ENCODE peak calls at places on chromosomes 5 and 9, in nine cellular contexts. W is fibroblast of lung, C is GM23248, K is adipocyte, P is DND-41, I is kidney, N is endothelial cell of umbilical vein, T is HepG2, E is mesendoderm. L is an unnamed sample.

GRCh38 chr5:122775713-122776084 is 819 bp downstream of the SNX2 start:
- DNase-seq in W (peak), C (no peak), K (no peak), P (no peak), I (no peak), N (peak), T (no peak), E (no peak), L (no peak)

GRCh38 chr5:54997081-54997480 is 11.7 kb upstream of the ESM1 start:
- DNase-seq in W (no peak), C (peak), K (no peak), P (no peak), I (no peak), N (no peak), T (no peak), E (no peak), L (no peak)

GRCh38 chr5:137649228-137649890 is 86.5 kb downstream of the KLHL3 start:
- DNase-seq in W (peak), C (peak), K (peak), P (no peak), I (no peak), N (no peak), T (no peak), E (no peak), L (no peak)

GRCh38 chr5:160555836-160556660 is 134.4 kb downstream of the PTTG1 start:
- DNase-seq in W (peak), C (peak), K (no peak), P (no peak), I (no peak), N (no peak), T (no peak), E (no peak), L (no peak)

GRCh38 chr5:35794688-35795375 is 61.9 kb upstream of the IL7R start:
- DNase-seq in W (no peak), C (no peak), K (no peak), P (no peak), I (no peak), N (no peak), T (no peak), E (no peak), L (no peak)

GRCh38 chr9:114805670-114806551 is at the start of gene TNFSF15:
- DNase-seq in W (peak), C (no peak), K (peak), P (peak), I (peak), N (peak), T (peak), E (peak), L (peak)

GRCh38 chr9:119004618-119004990 is 364.6 kb downstream of the BRINP1 start:
- DNase-seq in W (peak), C (peak), K (peak), P (no peak), I (peak), N (no peak), T (peak), E (no peak), L (peak)

GRCh38 chr9:130768265-130768664 is 66.8 kb upstream of the ABL1 start:
- DNase-seq in W (no peak), C (no peak), K (no peak), P (no peak), I (no peak), N (no peak), T (peak), E (peak), L (peak)

GRCh38 chr5:160463775-160464465 is 42.3 kb downstream of the PTTG1 start:
- DNase-seq in W (peak), C (peak), K (peak), P (no peak), I (no peak), N (peak), T (peak), E (no peak), L (no peak)

GRCh38 chr5:65672787-65673186 is 48.0 kb downstream of the SHLD3 start:
- DNase-seq in W (peak), C (peak), K (peak), P (no peak), I (no peak), N (no peak), T (no peak), E (no peak), L (no peak)

GRCh38 chr9:34606190-34606589 is 5.7 kb downstream of the RPP25L start:
- DNase-seq in W (no peak), C (no peak), K (no peak), P (no peak), I (no peak), N (no peak), T (no peak), E (no peak), L (no peak)

GRCh38 chr5:173304591-173304988 is 23.6 kb downstream of the STC2 start:
- DNase-seq in W (no peak), C (no peak), K (no peak), P (no peak), I (no peak), N (no peak), T (peak), E (no peak), L (no peak)

GRCh38 chr9:128712451-128713410 is 10.4 kb downstream of the PKN3 start:
- DNase-seq in W (no peak), C (no peak), K (no peak), P (no peak), I (peak), N (no peak), T (no peak), E (no peak), L (no peak)

GRCh38 chr9:128715436-128715750 is 8.5 kb downstream of the ZDHHC12 start:
- DNase-seq in W (no peak), C (no peak), K (no peak), P (no peak), I (peak), N (no peak), T (no peak), E (no peak), L (no peak)

GRCh38 chr9:128713411-128713780 is 10.5 kb downstream of the ZDHHC12 start:
- DNase-seq in W (no peak), C (no peak), K (no peak), P (no peak), I (peak), N (no peak), T (no peak), E (no peak), L (no peak)

GRCh38 chr9:128714586-128715435 is 9.1 kb downstream of the ZDHHC12 start:
- DNase-seq in W (no peak), C (no peak), K (no peak), P (no peak), I (peak), N (no peak), T (no peak), E (no peak), L (no peak)

GRCh38 chr9:128713941-128714573 is 9.9 kb downstream of the ZDHHC12 start:
- DNase-seq in W (no peak), C (no peak), K (no peak), P (no peak), I (peak), N (no peak), T (no peak), E (no peak), L (no peak)
- H3K9ac ChIP-seq in W (no peak), C (no peak), K (no peak), P (no peak), I (no peak), N (no peak), T (no peak), E (no peak), L (no peak)

DNA sequence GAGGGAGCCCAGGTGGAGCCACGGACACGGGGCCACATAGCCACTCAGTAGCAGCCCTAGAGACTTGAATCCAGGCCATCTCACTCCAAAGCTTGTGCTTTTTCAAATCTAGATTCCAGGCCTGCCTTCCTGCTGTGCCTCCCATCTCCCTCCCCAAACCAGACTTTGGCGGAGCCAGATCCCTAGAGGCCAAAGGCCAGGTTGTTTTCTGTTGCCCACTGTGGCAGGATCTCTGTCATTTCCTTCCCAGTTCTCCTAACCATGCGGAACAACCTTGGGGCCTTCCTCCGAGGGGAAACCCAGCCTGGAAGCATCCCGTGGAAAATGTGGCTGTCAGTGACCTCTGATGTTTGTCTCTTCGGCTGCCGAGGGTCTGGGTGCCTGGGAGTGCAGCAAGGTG is 16.4 kb upstream of the RPS14 start:
- DNase-seq in W (no peak), C (no peak), K (no peak), P (no peak), I (no peak), N (peak), T (no peak), E (no peak), L (no peak)
- H3K9ac ChIP-seq in W (no peak), C (no peak), K (no peak), P (no peak), I (peak), N (no peak), T (no peak), E (no peak), L (no peak)

DNA sequence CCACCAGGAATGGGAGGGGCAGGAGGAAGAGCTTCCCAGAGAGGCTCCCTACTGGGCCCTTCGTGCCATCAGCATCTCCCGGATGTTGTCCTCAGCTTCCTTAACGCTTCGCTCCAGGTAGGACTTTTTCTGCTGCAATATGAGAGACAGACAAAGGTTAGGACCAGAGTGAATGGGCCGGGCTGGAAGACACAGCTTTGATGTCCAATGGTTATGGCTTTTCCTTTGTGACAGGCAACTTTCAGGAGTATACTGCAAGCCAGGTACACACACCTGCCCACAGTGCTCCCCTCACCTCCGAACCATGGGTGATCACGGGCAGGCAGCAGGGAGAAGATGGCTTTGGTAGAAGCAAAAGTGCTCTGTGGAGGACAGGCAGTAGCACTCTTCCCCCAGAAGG is 57.0 kb downstream of the PFDN1 start:
- DNase-seq in W (no peak), C (no peak), K (no peak), P (no peak), I (no peak), N (no peak), T (no peak), E (no peak), L (no peak)
- H3K9ac ChIP-seq in W (no peak), C (peak), K (no peak), P (no peak), I (no peak), N (peak), T (no peak), E (no peak), L (no peak)

GRCh38 chr9:137281345-137282116 is 4.0 kb downstream of the TOR4A start:
- DNase-seq in W (no peak), C (no peak), K (no peak), P (no peak), I (peak), N (no peak), T (no peak), E (peak), L (no peak)
- H3K9ac ChIP-seq in W (no peak), C (no peak), K (no peak), P (no peak), I (no peak), N (no peak), T (no peak), E (peak), L (no peak)

GRCh38 chr9:70594546-70594945 is 180.1 kb upstream of the KLF9 start:
- DNase-seq in W (peak), C (peak), K (peak), P (no peak), I (no peak), N (no peak), T (no peak), E (no peak), L (no peak)
- H3K9ac ChIP-seq in W (no peak), C (peak), K (no peak), P (no peak), I (no peak), N (no peak), T (no peak), E (no peak), L (no peak)

GRCh38 chr5:142445266-142445665 is 120.4 kb upstream of the SPRY4 start:
- DNase-seq in W (peak), C (peak), K (no peak), P (no peak), I (no peak), N (no peak), T (no peak), E (no peak), L (no peak)
- H3K9ac ChIP-seq in W (no peak), C (no peak), K (peak), P (no peak), I (no peak), N (peak), T (no peak), E (no peak), L (no peak)

DNA sequence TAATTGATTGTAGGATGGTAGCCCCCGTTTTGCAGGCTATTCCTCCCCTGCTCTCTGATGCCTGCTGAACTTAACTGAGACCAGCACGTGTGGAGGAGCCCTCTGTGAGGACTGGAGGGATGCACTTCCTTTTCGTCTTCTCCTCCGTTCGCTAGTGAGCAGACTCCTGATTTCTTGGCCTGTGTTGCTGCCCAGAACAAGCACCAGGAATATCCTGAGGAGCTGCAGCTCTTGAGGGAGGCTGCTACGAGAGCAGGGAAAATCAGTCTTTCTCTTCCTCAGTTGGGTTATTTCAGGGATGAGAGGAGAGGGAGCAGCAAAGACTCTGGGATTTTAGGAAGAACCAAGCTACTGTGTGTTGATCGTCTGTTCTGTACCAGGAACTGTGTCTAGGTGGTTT is 74.7 kb downstream of the ARHGAP26 start:
- DNase-seq in W (no peak), C (no peak), K (no peak), P (no peak), I (no peak), N (no peak), T (no peak), E (no peak), L (no peak)
- H3K9ac ChIP-seq in W (no peak), C (no peak), K (no peak), P (no peak), I (no peak), N (no peak), T (no peak), E (no peak), L (no peak)

DNA sequence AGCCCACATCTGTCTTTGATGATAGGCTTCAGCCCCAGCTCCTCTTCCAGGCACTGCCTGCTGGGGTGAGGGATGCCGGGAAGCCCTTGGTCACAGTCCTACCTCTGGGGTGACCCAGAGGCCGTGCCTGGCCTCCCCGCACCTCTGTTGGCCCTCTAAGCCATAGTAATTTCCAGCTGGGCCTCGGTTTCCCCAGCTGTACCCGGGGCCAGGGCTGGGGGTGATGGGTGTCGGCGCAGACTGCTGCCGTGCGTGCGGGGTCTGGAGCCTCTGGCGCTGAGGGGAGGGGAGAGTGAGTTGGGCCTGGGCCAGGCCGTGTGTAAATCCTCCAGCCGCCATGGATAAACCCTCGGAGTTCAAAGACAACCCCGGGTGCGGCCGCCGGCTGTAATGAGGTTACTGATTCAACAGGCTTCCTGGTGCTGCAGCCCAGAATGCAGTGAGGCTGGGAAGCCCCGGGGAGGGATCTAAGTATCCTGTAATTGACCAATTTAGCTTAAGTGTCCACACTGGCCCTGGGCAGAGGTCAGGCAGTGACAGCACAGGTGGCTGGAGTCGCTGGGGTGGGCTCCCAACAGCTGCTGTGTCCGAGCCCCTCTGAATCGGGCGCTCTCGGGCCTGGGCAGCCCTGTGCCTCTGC is 7.1 kb downstream of the RXRA start:
- DNase-seq in W (no peak), C (peak), K (no peak), P (no peak), I (peak), N (no peak), T (peak), E (no peak), L (peak)
- H3K9ac ChIP-seq in W (no peak), C (no peak), K (peak), P (no peak), I (peak), N (no peak), T (peak), E (no peak), L (peak)

DNA sequence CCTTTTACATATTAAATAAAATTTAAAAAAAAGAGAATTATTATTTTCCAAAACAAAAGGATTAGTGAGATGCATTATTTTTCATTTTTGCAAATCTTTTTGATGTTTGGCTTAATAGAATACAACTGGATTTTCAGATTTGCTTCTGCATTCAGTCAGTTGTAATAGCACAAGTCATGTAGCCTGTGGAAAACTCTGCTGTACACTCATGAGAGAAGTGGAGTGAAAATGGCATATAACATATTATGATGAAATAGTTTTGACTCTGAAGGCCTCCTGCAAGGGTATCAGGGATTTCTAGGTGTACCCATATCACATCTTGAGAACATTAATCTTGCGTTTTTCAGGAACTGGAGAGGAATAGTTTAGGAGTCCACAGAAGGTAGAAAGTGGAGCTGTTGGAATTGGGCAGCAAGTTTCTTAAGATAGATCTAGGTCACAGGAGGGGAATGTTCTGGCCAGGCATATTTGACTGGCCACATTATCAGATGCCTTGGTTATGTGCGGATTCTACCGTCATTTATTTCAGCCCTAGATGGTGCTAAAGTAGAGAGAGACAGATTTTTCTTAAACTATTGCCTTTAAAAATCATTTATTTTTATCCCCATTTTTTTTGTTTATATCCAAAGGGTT is 16.4 kb downstream of the LNPEP start:
- DNase-seq in W (peak), C (no peak), K (no peak), P (no peak), I (no peak), N (no peak), T (no peak), E (no peak), L (no peak)
- H3K9ac ChIP-seq in W (no peak), C (no peak), K (no peak), P (no peak), I (peak), N (no peak), T (no peak), E (no peak), L (no peak)

DNA sequence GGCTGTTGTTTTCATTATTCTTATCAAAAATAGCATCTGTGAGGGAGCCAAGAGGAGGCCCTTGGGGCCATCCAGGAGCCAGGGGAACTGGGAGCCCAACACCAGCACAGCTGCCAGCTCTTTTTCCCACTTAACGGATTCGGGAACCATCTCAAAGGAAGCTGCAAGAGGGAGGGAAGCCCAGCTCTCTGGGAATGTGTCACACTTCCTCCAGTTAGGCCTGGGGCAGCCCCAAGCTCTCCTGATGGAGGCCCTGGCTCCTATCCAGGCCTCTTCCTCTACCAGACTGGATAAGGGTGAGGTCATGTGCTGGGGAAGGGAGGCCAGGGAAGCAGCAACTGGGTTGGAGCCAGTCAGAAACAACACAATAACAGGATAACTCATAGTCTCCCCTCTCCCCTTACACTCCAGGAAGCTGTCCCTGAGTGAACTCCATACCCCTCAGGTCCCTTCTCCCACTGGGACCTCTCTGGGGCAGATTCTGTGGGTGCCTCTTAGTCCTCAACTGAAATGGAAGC is 12.7 kb downstream of the CSF2 start:
- DNase-seq in W (peak), C (peak), K (peak), P (no peak), I (no peak), N (peak), T (no peak), E (peak), L (no peak)
- H3K9ac ChIP-seq in W (no peak), C (peak), K (no peak), P (no peak), I (no peak), N (peak), T (no peak), E (no peak), L (no peak)